ENCODE peak calls at places on chromosomes 5 and 9, in five cellular contexts. One of them, this sample, is unnamed.

GRCh38 chr5:119270955-119271757 is 84.7 kb upstream of the TNFAIP8 start:
- DNase-seq in cardiac muscle cell: no peak
- DNase-seq in IMR-90: no peak
- DNase-seq in SK-N-SH: no peak
- DNase-seq in effector memory CD4-positive, alpha-beta T cell: no peak
- DNase-seq in this sample: no peak

GRCh38 chr5:96228449-96228848 is 204.6 kb downstream of the PCSK1 start:
- DNase-seq in cardiac muscle cell: no peak
- DNase-seq in IMR-90: peak
- DNase-seq in SK-N-SH: no peak
- DNase-seq in effector memory CD4-positive, alpha-beta T cell: no peak
- DNase-seq in this sample: peak

GRCh38 chr5:151799407-151799806 is 27.7 kb downstream of the G3BP1 start:
- DNase-seq in cardiac muscle cell: peak
- DNase-seq in IMR-90: peak
- DNase-seq in SK-N-SH: no peak
- DNase-seq in effector memory CD4-positive, alpha-beta T cell: no peak
- DNase-seq in this sample: peak

GRCh38 chr9:120289990-120290925 is 289.7 kb downstream of the CDK5RAP2 start:
- DNase-seq in cardiac muscle cell: peak
- DNase-seq in IMR-90: no peak
- DNase-seq in SK-N-SH: peak
- DNase-seq in effector memory CD4-positive, alpha-beta T cell: no peak
- DNase-seq in this sample: no peak

GRCh38 chr9:107286057-107286456 is 3.0 kb downstream of the RAD23B start:
- DNase-seq in cardiac muscle cell: peak
- DNase-seq in IMR-90: peak
- DNase-seq in SK-N-SH: no peak
- DNase-seq in effector memory CD4-positive, alpha-beta T cell: no peak
- DNase-seq in this sample: no peak

GRCh38 chr5:175840050-175840841 is 31.1 kb upstream of the CPLX2 start:
- DNase-seq in cardiac muscle cell: peak
- DNase-seq in IMR-90: peak
- DNase-seq in SK-N-SH: no peak
- DNase-seq in effector memory CD4-positive, alpha-beta T cell: no peak
- DNase-seq in this sample: peak

GRCh38 chr5:35247645-35248034 is 17.4 kb upstream of the PRLR start:
- DNase-seq in cardiac muscle cell: peak
- DNase-seq in IMR-90: no peak
- DNase-seq in SK-N-SH: no peak
- DNase-seq in effector memory CD4-positive, alpha-beta T cell: no peak
- DNase-seq in this sample: peak

GRCh38 chr9:83449166-83449565 is 89.0 kb downstream of the FRMD3 start:
- DNase-seq in cardiac muscle cell: peak
- DNase-seq in IMR-90: no peak
- DNase-seq in SK-N-SH: peak
- DNase-seq in effector memory CD4-positive, alpha-beta T cell: no peak
- DNase-seq in this sample: no peak

GRCh38 chr5:127229185-127229889 is 61.3 kb upstream of the MEGF10 start:
- DNase-seq in cardiac muscle cell: peak
- DNase-seq in IMR-90: peak
- DNase-seq in SK-N-SH: peak
- DNase-seq in effector memory CD4-positive, alpha-beta T cell: peak
- DNase-seq in this sample: peak

GRCh38 chr5:43034591-43034968 is 5.5 kb downstream of the ANXA2R start:
- DNase-seq in cardiac muscle cell: peak
- DNase-seq in IMR-90: peak
- DNase-seq in SK-N-SH: no peak
- DNase-seq in effector memory CD4-positive, alpha-beta T cell: no peak
- DNase-seq in this sample: peak

GRCh38 chr5:112848116-112848811 is 12.8 kb upstream of the SRP19 start:
- DNase-seq in cardiac muscle cell: peak
- DNase-seq in IMR-90: peak
- DNase-seq in SK-N-SH: peak
- DNase-seq in effector memory CD4-positive, alpha-beta T cell: no peak
- DNase-seq in this sample: peak
- H3K4me3 ChIP-seq in cardiac muscle cell: no peak
- H3K4me3 ChIP-seq in IMR-90: no peak
- H3K4me3 ChIP-seq in SK-N-SH: peak
- H3K4me3 ChIP-seq in effector memory CD4-positive, alpha-beta T cell: no peak
- H3K4me3 ChIP-seq in this sample: no peak

DNA sequence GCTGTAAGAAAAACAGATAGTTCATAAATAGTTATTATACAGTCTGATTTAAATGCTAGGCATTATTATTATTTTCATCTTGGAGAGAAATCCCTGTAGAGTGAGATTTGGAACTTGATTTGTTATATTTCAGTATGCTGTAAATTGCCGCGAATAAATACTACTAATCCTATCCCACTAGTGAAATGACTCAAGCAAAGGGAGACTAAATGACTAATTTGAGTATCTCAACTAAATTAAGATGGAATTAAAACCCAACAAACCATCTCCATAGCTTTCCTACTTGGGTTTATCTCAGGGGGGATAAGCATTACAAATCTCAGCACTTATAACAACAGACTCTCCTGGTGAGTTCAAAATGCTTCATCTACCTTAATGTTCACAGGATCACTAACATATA is 206.0 kb downstream of the MCTP1 start:
- DNase-seq in cardiac muscle cell: no peak
- DNase-seq in IMR-90: no peak
- DNase-seq in SK-N-SH: no peak
- DNase-seq in effector memory CD4-positive, alpha-beta T cell: no peak
- DNase-seq in this sample: no peak
- H3K4me3 ChIP-seq in cardiac muscle cell: no peak
- H3K4me3 ChIP-seq in IMR-90: no peak
- H3K4me3 ChIP-seq in SK-N-SH: no peak
- H3K4me3 ChIP-seq in effector memory CD4-positive, alpha-beta T cell: no peak
- H3K4me3 ChIP-seq in this sample: no peak

DNA sequence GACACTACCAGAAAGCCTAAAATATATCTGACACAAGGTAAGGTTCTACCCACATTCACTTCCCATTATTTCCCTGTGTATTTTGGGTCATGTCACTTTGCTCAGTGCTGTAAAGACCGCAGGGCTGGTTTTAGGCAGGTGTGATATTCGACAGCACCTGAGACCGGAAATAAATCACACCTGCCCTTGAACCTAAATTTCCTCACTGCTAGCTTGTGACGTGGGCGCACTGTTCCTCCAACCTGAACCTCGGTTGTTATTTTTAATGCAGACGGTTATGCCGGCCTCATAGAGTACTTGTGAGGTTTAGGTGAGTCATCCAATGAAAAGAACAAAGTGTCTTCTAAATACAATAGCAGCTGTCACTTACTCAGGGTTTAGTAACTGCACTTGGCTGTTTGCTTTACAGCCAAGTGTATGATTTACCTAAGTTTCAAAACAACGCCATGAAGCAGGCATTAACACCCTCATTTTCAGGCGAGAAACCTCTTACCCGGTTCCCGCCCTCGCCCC is 20.7 kb upstream of the ZNF782 start:
- DNase-seq in cardiac muscle cell: peak
- DNase-seq in IMR-90: peak
- DNase-seq in SK-N-SH: no peak
- DNase-seq in effector memory CD4-positive, alpha-beta T cell: peak
- DNase-seq in this sample: peak
- H3K4me3 ChIP-seq in cardiac muscle cell: peak
- H3K4me3 ChIP-seq in IMR-90: peak
- H3K4me3 ChIP-seq in SK-N-SH: peak
- H3K4me3 ChIP-seq in effector memory CD4-positive, alpha-beta T cell: peak
- H3K4me3 ChIP-seq in this sample: peak

GRCh38 chr9:98173181-98173580 is 19.3 kb downstream of the CORO2A start:
- DNase-seq in cardiac muscle cell: no peak
- DNase-seq in IMR-90: no peak
- DNase-seq in SK-N-SH: no peak
- DNase-seq in effector memory CD4-positive, alpha-beta T cell: no peak
- DNase-seq in this sample: no peak
- H3K4me3 ChIP-seq in cardiac muscle cell: no peak
- H3K4me3 ChIP-seq in IMR-90: no peak
- H3K4me3 ChIP-seq in SK-N-SH: no peak
- H3K4me3 ChIP-seq in effector memory CD4-positive, alpha-beta T cell: no peak
- H3K4me3 ChIP-seq in this sample: no peak

GRCh38 chr5:150409638-150410523 is 2.8 kb downstream of the CD74 start:
- DNase-seq in cardiac muscle cell: peak
- DNase-seq in IMR-90: peak
- DNase-seq in SK-N-SH: peak
- DNase-seq in effector memory CD4-positive, alpha-beta T cell: no peak
- DNase-seq in this sample: peak
- H3K4me3 ChIP-seq in cardiac muscle cell: no peak
- H3K4me3 ChIP-seq in IMR-90: no peak
- H3K4me3 ChIP-seq in SK-N-SH: no peak
- H3K4me3 ChIP-seq in effector memory CD4-positive, alpha-beta T cell: peak
- H3K4me3 ChIP-seq in this sample: no peak

GRCh38 chr9:37801959-37802711 is 1.5 kb downstream of the DCAF10 start:
- DNase-seq in cardiac muscle cell: no peak
- DNase-seq in IMR-90: no peak
- DNase-seq in SK-N-SH: no peak
- DNase-seq in effector memory CD4-positive, alpha-beta T cell: no peak
- DNase-seq in this sample: no peak
- H3K4me3 ChIP-seq in cardiac muscle cell: peak
- H3K4me3 ChIP-seq in IMR-90: peak
- H3K4me3 ChIP-seq in SK-N-SH: peak
- H3K4me3 ChIP-seq in effector memory CD4-positive, alpha-beta T cell: peak
- H3K4me3 ChIP-seq in this sample: peak

DNA sequence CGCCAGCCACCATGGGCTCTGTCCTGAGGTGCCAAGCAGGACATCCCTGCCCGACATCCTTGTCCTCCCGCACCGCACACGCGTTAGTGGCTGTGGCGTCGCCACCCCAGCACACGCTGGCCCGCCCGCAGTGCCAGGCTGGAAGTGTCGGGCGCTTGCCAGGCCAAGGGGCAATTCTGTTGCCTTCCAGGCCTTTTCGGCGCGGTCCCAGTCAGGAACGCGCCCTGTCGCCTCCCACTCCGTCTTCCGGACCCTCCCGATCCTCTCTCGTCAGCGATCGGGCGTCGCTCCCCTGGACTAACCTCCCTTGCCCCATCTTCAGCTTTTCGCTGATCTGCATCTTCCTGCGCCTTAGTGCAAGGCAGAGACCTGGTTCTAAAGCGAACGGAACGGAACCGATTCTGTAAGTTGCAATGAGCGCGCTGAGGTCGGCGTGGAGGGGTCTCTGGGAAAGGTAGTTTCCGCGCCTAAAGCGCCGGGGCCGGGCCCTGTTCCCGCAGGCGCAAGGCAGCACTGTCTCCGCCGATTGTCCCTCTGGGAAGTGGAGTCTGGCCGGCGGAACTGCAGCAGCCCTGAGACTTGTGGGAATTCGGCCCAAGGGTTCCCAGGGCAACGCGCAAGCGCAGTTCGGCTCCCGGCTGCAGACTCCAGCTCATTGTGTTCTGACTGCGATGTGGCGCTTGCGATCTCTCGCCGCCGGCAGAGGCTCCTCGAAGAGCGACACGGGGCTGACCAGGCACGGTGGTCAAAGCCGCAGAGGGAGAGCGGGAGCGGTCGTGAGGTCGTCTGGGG is at the start of gene ZNF454:
- DNase-seq in cardiac muscle cell: peak
- DNase-seq in IMR-90: peak
- DNase-seq in SK-N-SH: peak
- DNase-seq in effector memory CD4-positive, alpha-beta T cell: no peak
- DNase-seq in this sample: peak
- H3K4me3 ChIP-seq in cardiac muscle cell: peak
- H3K4me3 ChIP-seq in IMR-90: peak
- H3K4me3 ChIP-seq in SK-N-SH: no peak
- H3K4me3 ChIP-seq in effector memory CD4-positive, alpha-beta T cell: no peak
- H3K4me3 ChIP-seq in this sample: peak